ENCODE peak calls at places on chromosomes 6 and 20, in six cellular contexts. A is astrocyte of the spinal cord, M is B cell, I is tibial artery, E is endothelial cell, J is uterus. U is an unnamed sample.

GRCh38 chr6:113556775-113557174 is 300.4 kb upstream of the MARCKS start:
- DNase-seq in I (no peak), A (no peak), E (no peak), M (no peak), J (no peak), U (no peak)

GRCh38 chr6:19492631-19493030 is 344.5 kb upstream of the ID4 start:
- DNase-seq in E (no peak), J (no peak), I (no peak), A (no peak), M (no peak), U (no peak)

GRCh38 chr6:135812085-135812526 is 39.4 kb upstream of the PDE7B start:
- DNase-seq in E (no peak), I (peak), A (peak), M (no peak), J (no peak), U (no peak)

GRCh38 chr20:30484009-30484748 is 773.3 kb upstream of the DEFB115 start:
- DNase-seq in J (no peak), E (no peak), A (no peak), M (no peak), I (no peak), U (no peak)

GRCh38 chr6:139014945-139015344 is 13.6 kb upstream of the ABRACL start:
- DNase-seq in A (no peak), E (no peak), I (no peak), J (no peak), M (no peak), U (no peak)

GRCh38 chr6:84007871-84008270 is 25.7 kb upstream of the MRAP2 start:
- DNase-seq in A (no peak), M (no peak), J (no peak), I (no peak), E (no peak), U (no peak)

GRCh38 chr6:158850807-158851115 is 31.6 kb upstream of the EZR start:
- DNase-seq in M (no peak), E (no peak), I (no peak), J (no peak), A (no peak), U (no peak)

GRCh38 chr6:3624268-3625136 is 127.0 kb downstream of the PXDC1 start:
- DNase-seq in A (no peak), J (no peak), E (no peak), M (no peak), I (no peak), U (no peak)

GRCh38 chr6:105120570-105120969 is 59.2 kb downstream of the POPDC3 start:
- DNase-seq in A (no peak), J (no peak), M (no peak), I (no peak), E (no peak), U (no peak)

GRCh38 chr20:48717959-48718223 is 109.9 kb downstream of the PREX1 start:
- DNase-seq in J (no peak), E (no peak), I (no peak), A (no peak), M (no peak), U (no peak)

GRCh38 chr20:61980647-61981583 is 84.8 kb downstream of the TAF4 start:
- DNase-seq in I (no peak), E (peak), M (peak), A (peak), J (no peak), U (no peak)

GRCh38 chr20:38152175-38153010 is 12.7 kb downstream of the TGM2 start:
- DNase-seq in M (no peak), I (peak), J (peak), A (peak), E (no peak), U (no peak)

GRCh38 chr6:56693246-56693607 is 50.5 kb upstream of the DST start:
- DNase-seq in M (no peak), I (peak), E (no peak), J (peak), A (peak), U (no peak)

GRCh38 chr6:21533678-21534077 is 59.9 kb upstream of the SOX4 start:
- DNase-seq in J (no peak), A (peak), M (no peak), E (no peak), I (no peak), U (no peak)

GRCh38 chr6:73901311-73901710 is 205.3 kb downstream of the CD109 start:
- DNase-seq in E (no peak), J (no peak), A (no peak), I (no peak), M (no peak), U (no peak)

GRCh38 chr20:24389686-24390085 is 79.7 kb upstream of the SYNDIG1 start:
- DNase-seq in A (no peak), I (peak), E (no peak), J (no peak), M (no peak), U (no peak)

GRCh38 chr6:120871416-120872261 is 462.6 kb downstream of the TBC1D32 start:
- DNase-seq in M (no peak), A (no peak), I (no peak), E (no peak), J (no peak), U (no peak)

GRCh38 chr6:136593748-136594490 is 43.7 kb upstream of the MAP7 start:
- DNase-seq in I (no peak), E (no peak), J (no peak), A (peak), M (peak), U (no peak)

GRCh38 chr6:139249387-139249786 is 42.4 kb downstream of the TXLNB start:
- DNase-seq in I (no peak), E (no peak), A (no peak), J (no peak), M (no peak), U (no peak)

GRCh38 chr6:53020005-53020744 is 25.1 kb upstream of the GSTA4 start:
- DNase-seq in J (no peak), A (no peak), I (no peak), M (no peak), E (no peak), U (no peak)

GRCh38 chr20:53826597-53827291 is 233.1 kb upstream of the ZNF217 start:
- DNase-seq in E (no peak), A (no peak), I (no peak), J (no peak), M (peak), U (no peak)

GRCh38 chr20:6044102-6044501 is 9.8 kb downstream of the LRRN4 start:
- DNase-seq in A (no peak), M (no peak), I (no peak), J (no peak), E (no peak), U (no peak)

GRCh38 chr6:156102129-156102528 is 646.5 kb upstream of the NOX3 start:
- DNase-seq in E (no peak), A (no peak), J (no peak), M (no peak), I (no peak), U (no peak)
- TF ChIP-seq CTCF in E (no peak), A (peak), J (no peak), M (no peak), I (no peak), U (peak)

GRCh38 chr6:110392727-110393126 is 22.6 kb downstream of the DDO start:
- DNase-seq in I (no peak), A (no peak), J (no peak), E (no peak), M (no peak), U (no peak)
- TF ChIP-seq CTCF in I (no peak), A (no peak), J (no peak), E (no peak), M (no peak), U (no peak)

DNA sequence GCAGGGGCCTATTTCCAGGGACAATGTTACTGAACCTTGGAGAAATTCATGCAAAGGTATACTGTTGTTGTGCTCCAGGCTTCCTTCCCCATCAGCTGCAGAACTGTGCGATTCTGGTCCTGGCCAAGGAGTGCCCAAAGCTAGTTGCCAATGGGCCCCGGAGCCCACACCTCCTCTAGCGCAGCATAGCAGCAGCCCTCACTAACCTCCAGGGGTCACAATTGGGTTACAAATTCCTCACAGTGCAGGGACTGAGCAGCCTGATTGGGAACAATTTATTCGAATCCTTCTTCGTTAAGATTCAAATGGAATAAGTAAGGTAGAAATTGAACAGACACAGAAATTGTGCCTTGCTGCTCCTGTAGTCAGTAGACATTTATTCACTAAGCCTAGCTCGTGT is 284.9 kb downstream of the PRKN start:
- DNase-seq in A (no peak), E (peak), I (no peak), J (no peak), M (no peak), U (peak)
- TF ChIP-seq CTCF in A (no peak), E (peak), I (no peak), J (no peak), M (no peak), U (peak)

GRCh38 chr6:168367285-168367720 is 47.7 kb upstream of the DACT2 start:
- DNase-seq in A (no peak), J (peak), M (peak), E (no peak), I (no peak), U (no peak)
- TF ChIP-seq CTCF in A (no peak), J (no peak), M (no peak), E (no peak), I (no peak), U (no peak)

GRCh38 chr6:143251288-143251687 is 190.6 kb downstream of the AIG1 start:
- DNase-seq in E (no peak), A (no peak), M (no peak), J (no peak), I (no peak), U (no peak)
- TF ChIP-seq CTCF in E (no peak), A (no peak), M (no peak), J (no peak), I (no peak), U (no peak)